ENCODE peak calls at places on chromosomes 4 and X, in seven cellular contexts. B is endothelial cell; C is bronchial epithelial cell; N is tibial artery; A is heart right ventricle; S is CD4-positive, alpha-beta T cell; P is astrocyte of the cerebellum. M is an unnamed sample.

GRCh38 chr4:26779674-26780073 is 81.0 kb upstream of the STIM2 start:
- DNase-seq in B (no peak), C (peak; percentile 100), N (no peak), A (peak; percentile 33), S (no peak), P (peak; percentile 36), M (no peak)

GRCh38 chr4:1080432-1080831 is 32.9 kb downstream of the RNF212 start:
- DNase-seq in B (no peak), C (no peak), N (no peak), A (no peak), S (no peak), P (no peak), M (no peak)

GRCh38 chrX:109472939-109473713 is 8.8 kb downstream of the GUCY2F start:
- DNase-seq in B (peak; percentile 33), C (peak; percentile 64), N (no peak), A (peak; percentile 2), S (no peak), P (peak; percentile 3), M (peak; percentile 35)

GRCh38 chr4:38612996-38613395 is 51.0 kb upstream of the KLF3 start:
- DNase-seq in B (no peak), C (peak; percentile 30), N (no peak), A (no peak), S (no peak), P (peak; percentile 49), M (no peak)

GRCh38 chrX:283115-283845 is 2.1 kb downstream of the PLCXD1 start:
- DNase-seq in B (peak; percentile 82), C (peak; percentile 79), N (peak; percentile 94), A (peak; percentile 92), S (peak; percentile 84), P (peak; percentile 83), M (peak; percentile 80)

GRCh38 chr4:125849869-125850268 is 535.1 kb downstream of the FAT4 start:
- DNase-seq in B (no peak), C (no peak), N (no peak), A (no peak), S (no peak), P (peak; percentile 88), M (no peak)

GRCh38 chr4:128471576-128471975 is 184.0 kb upstream of the PGRMC2 start:
- DNase-seq in B (no peak), C (no peak), N (no peak), A (no peak), S (no peak), P (no peak), M (no peak)

GRCh38 chr4:124941267-124941666 is 228.7 kb upstream of the ANKRD50 start:
- DNase-seq in B (no peak), C (peak; percentile 95), N (no peak), A (no peak), S (no peak), P (no peak), M (no peak)

GRCh38 chrX:137930562-137930961 is 364.6 kb downstream of the ZIC3 start:
- DNase-seq in B (no peak), C (no peak), N (no peak), A (no peak), S (no peak), P (no peak), M (no peak)

GRCh38 chr4:48270516-48270897 is 869 bp upstream of the TEC start:
- DNase-seq in B (no peak), C (no peak), N (no peak), A (no peak), S (no peak), P (no peak), M (no peak)

GRCh38 chrX:48606091-48606490 is 8.8 kb downstream of the WDR13 start:
- DNase-seq in B (no peak), C (no peak), N (no peak), A (no peak), S (no peak), P (no peak), M (no peak)
- TF ChIP-seq CTCF in B (no peak), C (peak; percentile 18), N (no peak), A (no peak), S (no peak), P (peak; percentile 18), M (peak; percentile 27)

GRCh38 chrX:63421411-63421810 is 70.3 kb upstream of the SPIN4 start:
- DNase-seq in B (no peak), C (no peak), N (no peak), A (no peak), S (no peak), P (no peak), M (no peak)
- TF ChIP-seq CTCF in B (peak; percentile 42), C (no peak), N (no peak), A (no peak), S (no peak), P (no peak), M (peak; percentile 39)

DNA sequence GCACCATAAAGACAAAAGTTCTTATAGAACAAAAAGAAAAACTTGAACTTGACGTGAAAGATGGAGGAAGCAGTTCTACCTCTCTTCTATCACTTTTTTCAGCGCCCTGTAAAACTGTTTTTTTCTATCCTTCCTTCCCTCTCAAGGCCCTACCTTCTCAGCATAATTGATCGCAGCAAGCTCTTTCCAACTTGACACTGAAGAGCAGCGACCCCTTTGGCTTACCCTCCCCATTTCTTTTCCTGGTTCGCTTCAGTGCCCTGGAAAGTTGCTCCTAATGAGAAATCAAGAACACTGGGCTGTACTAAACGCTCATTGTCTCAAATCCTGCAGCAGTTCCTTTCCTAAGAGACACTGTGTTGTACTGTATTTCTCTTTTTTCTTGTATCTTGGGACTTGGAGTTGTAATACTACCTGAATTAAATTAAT is 150.6 kb upstream of the SLC4A4 start:
- DNase-seq in B (peak; percentile 13), C (no peak), N (no peak), A (no peak), S (no peak), P (no peak), M (no peak)
- TF ChIP-seq CTCF in B (no peak), C (no peak), N (no peak), A (no peak), S (no peak), P (peak; percentile 16), M (peak; percentile 29)

GRCh38 chr4:74931386-74931785 is 1.5 kb upstream of the PARM1 start:
- DNase-seq in B (no peak), C (no peak), N (no peak), A (no peak), S (no peak), P (no peak), M (no peak)

GRCh38 chr4:74930166-74930565 is 2.8 kb upstream of the PARM1 start:
- DNase-seq in B (no peak), C (no peak), N (no peak), A (no peak), S (no peak), P (no peak), M (no peak)

GRCh38 chr4:74932832-74933561 is at the start of gene PARM1:
- DNase-seq in B (peak; percentile 91), C (peak; percentile 56), N (peak; percentile 90), A (peak; percentile 90), S (no peak), P (peak; percentile 42), M (peak; percentile 85)

GRCh38 chr4:74933562-74934015 is 673 bp downstream of the PARM1 start:
- DNase-seq in B (peak; percentile 5), C (no peak), N (peak; percentile 36), A (peak; percentile 16), S (no peak), P (no peak), M (no peak)

DNA sequence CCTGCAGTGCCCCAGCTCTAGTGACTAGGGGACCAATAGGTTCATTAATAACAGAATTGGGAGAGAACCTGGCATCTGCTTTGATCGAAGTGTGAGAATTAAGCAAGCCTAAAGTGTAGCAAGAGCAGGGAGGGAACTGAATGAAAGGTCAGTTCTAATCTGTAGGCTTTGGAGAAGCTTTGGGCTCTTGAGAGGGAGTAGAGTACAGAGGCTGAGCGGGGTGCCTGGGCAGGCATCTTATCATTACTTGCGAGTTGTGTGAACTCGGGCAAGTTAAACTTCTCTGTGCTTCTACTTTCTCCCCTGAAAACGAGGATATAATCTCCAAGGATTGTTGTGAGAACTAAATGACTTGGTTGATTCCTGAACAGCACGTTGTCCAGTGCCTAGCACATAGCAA is 906 bp upstream of the PARM1 start:
- DNase-seq in B (no peak), C (no peak), N (no peak), A (no peak), S (no peak), P (no peak), M (no peak)
- TF ChIP-seq CTCF in B (no peak), C (no peak), N (no peak), A (no peak), S (no peak), P (no peak), M (no peak)

DNA sequence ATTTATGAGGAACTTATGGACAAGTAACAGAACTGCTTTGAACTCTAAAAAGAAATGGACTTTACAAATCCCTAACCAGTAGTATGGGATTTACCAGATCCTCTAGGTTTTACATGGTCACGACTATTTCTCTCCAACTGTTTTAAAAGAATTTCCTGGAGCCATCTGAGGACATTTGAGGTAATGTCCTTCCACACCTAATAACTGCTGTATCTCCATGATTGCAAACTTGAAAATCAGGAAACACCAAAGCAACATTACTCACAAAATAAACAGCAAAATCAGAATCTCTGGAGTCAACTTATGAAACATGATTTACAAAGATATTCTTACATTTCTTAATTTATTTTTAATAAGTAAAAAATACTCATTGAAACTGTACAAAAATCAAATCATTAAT is 58.0 kb downstream of the STAP1 start:
- DNase-seq in B (no peak), C (peak; percentile 73), N (no peak), A (no peak), S (no peak), P (no peak), M (no peak)
- TF ChIP-seq CTCF in B (no peak), C (no peak), N (no peak), A (no peak), S (no peak), P (no peak), M (no peak)

GRCh38 chr4:56612282-56612681 is 68.8 kb downstream of the HOPX start:
- DNase-seq in B (no peak), C (no peak), N (no peak), A (no peak), S (no peak), P (no peak), M (no peak)
- TF ChIP-seq CTCF in B (no peak), C (no peak), N (no peak), A (no peak), S (no peak), P (no peak), M (no peak)